ENCODE peak calls at places on chromosomes 12 and 14, in nine cellular contexts. T, L, H, K, N, A, M, C and Y are unnamed samples.

GRCh38 chr12:103547929-103548328 is 39.1 kb upstream of the STAB2 start:
- DNase-seq in K (no peak), A (no peak), L (no peak), H (no peak), M (no peak), N (no peak), T (no peak), C (no peak), Y (no peak)

GRCh38 chr14:63782683-63783389 is 55.0 kb upstream of the SGPP1 start:
- DNase-seq in L (no peak), C (no peak), A (no peak), H (no peak), T (no peak), N (no peak), M (no peak), K (no peak), Y (no peak)

GRCh38 chr12:82486524-82487235 is 128.4 kb downstream of the METTL25 start:
- DNase-seq in T (no peak), N (no peak), A (no peak), K (no peak), M (peak), L (no peak), C (no peak), H (no peak), Y (no peak)

GRCh38 chr12:92472198-92472597 is 230.6 kb upstream of the PLEKHG7 start:
- DNase-seq in M (no peak), K (no peak), H (no peak), A (no peak), C (no peak), T (no peak), N (no peak), L (no peak), Y (no peak)

GRCh38 chr14:105248368-105249174 is at the start of gene BTBD6:
- DNase-seq in M (peak), L (peak), N (peak), H (peak), A (peak), K (peak), T (peak), C (peak), Y (peak)

GRCh38 chr14:70789361-70789760 is 20.0 kb downstream of the MAP3K9 start:
- DNase-seq in M (peak), T (no peak), K (no peak), N (no peak), L (no peak), C (no peak), H (no peak), A (peak), Y (no peak)

GRCh38 chr14:21825147-21825743 is 151.6 kb upstream of the OR4E1 start:
- DNase-seq in N (no peak), A (no peak), C (peak), M (peak), H (no peak), L (no peak), K (no peak), T (peak), Y (no peak)

GRCh38 chr14:34981743-34982420 is 910 bp upstream of the SRP54 start:
- DNase-seq in L (no peak), A (peak), N (no peak), M (no peak), T (peak), K (no peak), H (peak), C (no peak), Y (no peak)

GRCh38 chr12:57722716-57723629 is 15.6 kb downstream of the AGAP2 start:
- DNase-seq in H (no peak), M (no peak), K (no peak), A (no peak), C (no peak), L (no peak), N (no peak), T (no peak), Y (no peak)

GRCh38 chr14:105135700-105136395 is 32.7 kb downstream of the JAG2 start:
- DNase-seq in N (no peak), H (no peak), A (peak), L (no peak), M (no peak), T (no peak), K (no peak), C (no peak), Y (no peak)

GRCh38 chr12:51886021-51886710 is 1.7 kb upstream of the ANKRD33 start:
- DNase-seq in T (no peak), M (peak), N (no peak), C (peak), A (peak), L (peak), H (peak), K (peak), Y (no peak)

GRCh38 chr14:94394594-94395305 is 6.3 kb upstream of the SERPINA1 start:
- DNase-seq in A (peak), L (peak), K (no peak), C (no peak), T (no peak), H (peak), N (no peak), M (peak), Y (peak)

GRCh38 chr12:114834621-114835020 is 150.6 kb upstream of the TBX3 start:
- DNase-seq in M (no peak), C (no peak), A (no peak), H (no peak), N (no peak), L (no peak), T (no peak), K (no peak), Y (no peak)

DNA sequence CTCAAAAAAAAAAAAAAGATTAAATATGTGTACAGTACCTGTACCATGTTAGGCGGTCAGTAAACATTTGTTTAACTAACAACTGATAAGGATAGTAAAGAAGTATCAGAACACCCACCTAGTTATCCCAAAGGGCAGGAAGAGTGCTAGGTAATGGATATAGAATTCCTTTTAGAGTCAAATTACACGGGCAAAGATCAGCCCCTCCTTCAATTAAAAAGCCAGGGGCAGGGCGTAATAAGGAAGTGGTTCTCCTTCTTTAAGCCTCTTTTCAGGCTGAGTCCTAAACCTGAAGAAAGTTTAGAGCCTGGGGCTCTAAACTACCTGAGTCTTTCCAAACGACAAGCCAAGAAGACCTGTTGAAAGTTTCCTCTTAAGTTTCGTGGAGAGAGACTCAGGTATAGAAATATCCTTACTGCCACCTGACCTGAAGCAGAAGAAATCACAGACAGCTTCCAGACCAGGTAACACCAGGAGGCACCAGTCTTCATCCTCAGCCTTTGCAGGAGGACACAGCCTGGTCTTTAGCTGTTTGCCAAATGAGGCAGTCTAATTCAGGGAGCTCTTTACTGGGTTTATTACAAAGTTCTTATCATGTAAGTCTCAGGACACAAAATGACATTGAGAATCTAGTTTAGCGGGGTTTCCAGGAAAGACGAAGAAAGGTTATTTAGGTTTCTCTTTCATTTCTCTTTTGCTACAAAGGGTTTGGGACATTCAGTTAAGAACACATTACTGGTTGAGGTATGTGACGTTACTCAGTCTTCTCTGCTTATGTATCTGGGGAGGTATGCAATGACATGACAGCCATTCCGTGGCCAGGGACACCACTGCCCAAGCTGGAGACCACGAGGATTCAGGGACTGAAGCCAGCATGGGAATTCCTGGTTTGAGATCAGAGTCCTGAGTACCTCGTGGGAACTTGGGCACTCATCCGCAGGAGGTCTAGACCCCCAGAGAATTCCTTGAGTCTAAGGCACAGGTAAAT is at the start of gene BCL2L14:
- DNase-seq in M (peak), L (no peak), K (no peak), T (no peak), N (no peak), C (no peak), A (no peak), H (no peak), Y (no peak)
- TF ChIP-seq CTCF in M (peak), L (no peak), K (no peak), T (no peak), N (no peak), C (no peak), A (no peak), H (no peak), Y (no peak)

GRCh38 chr12:13318231-13319015 is 121.9 kb downstream of the EMP1 start:
- DNase-seq in H (no peak), L (no peak), T (no peak), C (no peak), M (no peak), A (no peak), K (no peak), N (no peak), Y (no peak)

GRCh38 chr12:13316847-13317246 is 120.3 kb downstream of the EMP1 start:
- DNase-seq in L (no peak), A (no peak), K (no peak), N (no peak), T (no peak), M (no peak), C (no peak), H (no peak), Y (no peak)

DNA sequence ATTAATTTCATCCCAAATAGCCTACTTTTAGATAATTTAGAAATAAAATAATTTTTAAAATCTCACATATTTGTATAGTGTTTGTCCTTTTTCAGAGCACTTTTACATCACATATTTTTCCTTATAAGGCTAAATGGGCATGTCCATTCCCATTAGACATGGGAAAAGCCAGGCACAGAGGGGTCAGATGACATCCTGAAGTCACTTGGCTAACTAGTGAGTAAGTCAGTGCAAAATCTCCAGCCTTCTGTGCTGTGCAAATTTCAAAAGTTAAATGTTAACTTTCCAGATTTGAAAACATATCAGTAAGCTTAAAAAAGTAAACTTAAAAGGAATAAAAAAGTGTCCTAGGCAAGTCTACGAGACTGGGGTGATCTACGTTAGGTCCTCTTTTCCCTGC is 117.4 kb downstream of the EMP1 start:
- DNase-seq in T (no peak), H (no peak), M (no peak), C (no peak), K (no peak), A (no peak), N (no peak), L (no peak), Y (no peak)
- TF ChIP-seq CTCF in T (no peak), H (no peak), M (no peak), C (no peak), K (no peak), A (no peak), N (no peak), L (no peak), Y (no peak)

GRCh38 chr12:59431266-59431665 is 164.6 kb upstream of the SLC16A7 start:
- DNase-seq in N (no peak), A (no peak), H (no peak), T (no peak), L (no peak), K (no peak), M (peak), C (no peak), Y (no peak)
- TF ChIP-seq CTCF in N (no peak), A (no peak), H (peak), T (no peak), L (peak), K (no peak), M (no peak), C (no peak), Y (no peak)

DNA sequence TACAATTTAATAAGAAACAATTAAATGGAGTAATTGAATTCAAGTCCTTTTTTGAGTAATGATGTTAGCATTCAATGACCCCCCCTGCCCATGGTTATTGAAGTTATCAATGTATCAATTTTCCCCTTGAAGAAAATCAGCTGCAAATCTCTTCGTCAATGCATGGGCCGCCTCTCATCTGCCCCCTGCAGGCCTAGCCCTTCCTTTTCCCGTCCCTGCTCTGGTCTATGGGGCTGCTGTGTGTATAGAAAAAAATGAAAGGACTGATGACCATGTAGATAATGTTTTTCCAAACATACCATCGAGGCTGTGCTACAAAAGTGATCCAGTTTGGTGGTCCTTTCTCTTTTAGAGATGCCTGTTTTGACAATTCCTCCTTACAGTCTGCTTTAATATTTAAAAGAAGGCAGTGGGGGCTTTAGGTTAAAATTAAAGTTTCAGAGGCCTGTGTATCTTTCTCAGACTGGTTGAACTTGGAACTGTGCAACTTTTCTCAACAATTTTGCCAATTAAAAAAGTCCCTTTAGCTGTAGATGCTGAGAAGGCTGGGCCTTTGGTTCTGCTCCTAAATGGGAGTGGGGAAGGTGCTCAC is 98.4 kb downstream of the APAF1 start:
- DNase-seq in H (no peak), C (peak), A (no peak), L (no peak), T (peak), N (no peak), M (peak), K (no peak), Y (peak)
- TF ChIP-seq CTCF in H (peak), C (peak), A (peak), L (peak), T (peak), N (peak), M (peak), K (no peak), Y (peak)

DNA sequence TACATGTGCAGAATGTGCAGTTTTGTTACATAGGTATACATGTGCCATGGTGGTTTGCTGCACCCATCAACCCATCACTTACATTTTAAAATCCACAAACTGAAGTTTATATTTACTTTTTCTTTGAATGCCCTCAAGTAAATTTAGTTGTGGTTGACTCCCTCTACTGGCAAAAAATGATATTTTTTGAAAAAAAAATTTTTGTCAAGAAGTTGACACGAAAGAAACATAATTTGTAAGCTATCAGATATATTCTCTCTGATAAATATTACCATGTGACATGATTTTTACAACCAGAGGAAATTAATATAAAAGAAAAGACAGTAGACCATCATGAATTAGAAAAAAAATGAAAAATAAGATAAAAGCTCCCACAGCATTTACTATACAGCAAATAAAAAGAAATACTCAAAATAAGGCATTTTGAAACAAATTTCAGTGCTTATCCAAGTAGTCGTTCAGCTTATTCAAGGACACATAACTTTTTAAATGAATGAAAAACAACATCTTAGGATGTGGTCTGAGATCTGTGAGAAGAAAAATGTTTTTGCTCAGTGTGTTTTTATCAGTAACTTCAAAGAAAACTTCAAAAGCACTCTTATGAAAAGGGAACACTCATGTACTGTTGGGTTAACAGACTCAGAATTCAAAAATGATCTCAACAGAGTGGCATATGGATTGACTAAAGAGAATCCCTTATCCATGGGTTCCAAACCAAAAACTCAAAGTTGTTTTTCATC is 30.0 kb upstream of the GRIP1 start:
- DNase-seq in H (no peak), C (no peak), K (no peak), T (no peak), N (no peak), M (peak), L (no peak), A (no peak), Y (no peak)
- TF ChIP-seq CTCF in H (peak), C (peak), K (peak), T (peak), N (peak), M (peak), L (peak), A (peak), Y (no peak)

GRCh38 chr14:23610815-23611289 is 25.3 kb upstream of the DHRS2 start:
- DNase-seq in T (no peak), M (no peak), N (no peak), A (no peak), K (no peak), C (no peak), H (no peak), L (no peak), Y (no peak)

GRCh38 chr14:23609001-23609400 is 27.2 kb upstream of the DHRS2 start:
- DNase-seq in L (no peak), T (no peak), C (no peak), M (no peak), K (no peak), A (no peak), N (no peak), H (no peak), Y (no peak)

GRCh38 chr14:23605931-23606585 is 27.5 kb upstream of the JPH4 start:
- DNase-seq in L (no peak), M (peak), K (no peak), N (no peak), H (no peak), T (no peak), A (no peak), C (no peak), Y (no peak)

GRCh38 chr14:23610090-23610814 is 25.9 kb upstream of the DHRS2 start:
- DNase-seq in M (no peak), N (no peak), A (no peak), T (no peak), K (no peak), L (no peak), H (no peak), C (no peak), Y (no peak)

GRCh38 chr14:23608454-23608853 is 27.7 kb upstream of the DHRS2 start:
- DNase-seq in T (no peak), N (no peak), M (no peak), C (no peak), K (no peak), A (no peak), H (peak), L (peak), Y (no peak)
- TF ChIP-seq CTCF in T (no peak), N (no peak), M (no peak), C (no peak), K (no peak), A (no peak), H (no peak), L (no peak), Y (no peak)

DNA sequence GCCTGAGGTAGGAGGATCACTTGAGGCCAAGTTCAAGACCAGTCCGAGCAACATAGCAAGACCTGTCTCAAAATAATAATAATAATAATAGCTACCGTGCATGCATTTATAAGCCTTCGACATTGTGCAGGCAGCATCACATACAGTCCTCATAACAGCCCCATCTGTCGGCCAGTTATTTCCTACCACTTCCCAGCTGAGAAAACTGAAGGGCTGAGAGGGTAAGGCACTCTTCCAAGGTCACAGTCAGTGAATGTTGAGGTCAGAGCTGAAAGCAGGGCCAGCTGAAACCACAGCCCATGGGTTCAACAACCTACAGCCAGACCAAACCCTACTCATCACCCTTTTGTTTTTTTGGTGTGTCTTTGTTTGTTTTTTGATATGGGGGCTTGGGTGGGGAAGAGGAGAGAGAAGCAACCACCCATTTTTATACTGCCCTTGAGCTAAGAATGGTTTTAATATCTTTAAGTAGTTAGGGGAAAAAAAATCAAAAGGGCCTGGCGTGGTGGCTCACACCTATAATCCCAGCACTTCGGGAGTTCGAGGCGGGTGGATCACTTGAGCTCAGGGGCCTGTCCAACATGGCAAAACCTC is 16.8 kb upstream of the ITPK1 start:
- DNase-seq in H (peak), L (no peak), A (no peak), N (no peak), T (peak), K (no peak), M (no peak), C (peak), Y (no peak)
- TF ChIP-seq CTCF in H (peak), L (peak), A (no peak), N (peak), T (no peak), K (no peak), M (peak), C (peak), Y (peak)